ENCODE peak calls at places on chromosomes 11 and 22, in seven cellular contexts. One of them, this sample, is unnamed.

GRCh38 chr11:61599968-61600710 is 19.3 kb upstream of the SYT7 start:
- DNase-seq in fibroblast of pulmonary artery: no peak
- DNase-seq in ovary: no peak
- DNase-seq in A549: no peak
- DNase-seq in fibroblast of lung: no peak
- DNase-seq in A673: no peak
- DNase-seq in left ventricle myocardium inferior: no peak
- DNase-seq in this sample: no peak

GRCh38 chr11:70423523-70424505 is 25.5 kb downstream of the CTTN start:
- DNase-seq in fibroblast of pulmonary artery: peak
- DNase-seq in ovary: no peak
- DNase-seq in A549: peak
- DNase-seq in fibroblast of lung: peak
- DNase-seq in A673: no peak
- DNase-seq in left ventricle myocardium inferior: no peak
- DNase-seq in this sample: peak

GRCh38 chr22:17303840-17304779 is 65.2 kb upstream of the CECR2 start:
- DNase-seq in fibroblast of pulmonary artery: no peak
- DNase-seq in ovary: no peak
- DNase-seq in A549: no peak
- DNase-seq in fibroblast of lung: no peak
- DNase-seq in A673: no peak
- DNase-seq in left ventricle myocardium inferior: no peak
- DNase-seq in this sample: no peak

GRCh38 chr11:91796999-91797398 is 427.6 kb upstream of the FAT3 start:
- DNase-seq in fibroblast of pulmonary artery: no peak
- DNase-seq in ovary: no peak
- DNase-seq in A549: peak
- DNase-seq in fibroblast of lung: peak
- DNase-seq in A673: no peak
- DNase-seq in left ventricle myocardium inferior: no peak
- DNase-seq in this sample: no peak

GRCh38 chr11:108549319-108549885 is 44.2 kb downstream of the EXPH5 start:
- DNase-seq in fibroblast of pulmonary artery: no peak
- DNase-seq in ovary: no peak
- DNase-seq in A549: no peak
- DNase-seq in fibroblast of lung: no peak
- DNase-seq in A673: no peak
- DNase-seq in left ventricle myocardium inferior: no peak
- DNase-seq in this sample: no peak

GRCh38 chr11:35040221-35040942 is 98.6 kb upstream of the CD44 start:
- DNase-seq in fibroblast of pulmonary artery: peak
- DNase-seq in ovary: no peak
- DNase-seq in A549: peak
- DNase-seq in fibroblast of lung: peak
- DNase-seq in A673: no peak
- DNase-seq in left ventricle myocardium inferior: no peak
- DNase-seq in this sample: peak

GRCh38 chr11:27178859-27179258 is 138.2 kb downstream of the BBOX1 start:
- DNase-seq in fibroblast of pulmonary artery: no peak
- DNase-seq in ovary: no peak
- DNase-seq in A549: no peak
- DNase-seq in fibroblast of lung: no peak
- DNase-seq in A673: no peak
- DNase-seq in left ventricle myocardium inferior: no peak
- DNase-seq in this sample: no peak

GRCh38 chr22:40613025-40613424 is 23.5 kb downstream of the MRTFA start:
- DNase-seq in fibroblast of pulmonary artery: no peak
- DNase-seq in ovary: no peak
- DNase-seq in A549: no peak
- DNase-seq in fibroblast of lung: no peak
- DNase-seq in A673: no peak
- DNase-seq in left ventricle myocardium inferior: no peak
- DNase-seq in this sample: no peak

GRCh38 chr11:116312560-116313340 is 460.0 kb downstream of the BUD13 start:
- DNase-seq in fibroblast of pulmonary artery: peak
- DNase-seq in ovary: peak
- DNase-seq in A549: peak
- DNase-seq in fibroblast of lung: peak
- DNase-seq in A673: no peak
- DNase-seq in left ventricle myocardium inferior: peak
- DNase-seq in this sample: peak

GRCh38 chr11:128146926-128147605 is 440.3 kb downstream of the ETS1 start:
- DNase-seq in fibroblast of pulmonary artery: no peak
- DNase-seq in ovary: no peak
- DNase-seq in A549: no peak
- DNase-seq in fibroblast of lung: peak
- DNase-seq in A673: no peak
- DNase-seq in left ventricle myocardium inferior: no peak
- DNase-seq in this sample: no peak

GRCh38 chr22:26892401-26893033 is 235.1 kb downstream of the MIAT start:
- DNase-seq in fibroblast of pulmonary artery: no peak
- DNase-seq in ovary: peak
- DNase-seq in A549: peak
- DNase-seq in fibroblast of lung: no peak
- DNase-seq in A673: peak
- DNase-seq in left ventricle myocardium inferior: no peak
- DNase-seq in this sample: no peak

GRCh38 chr22:35899736-35900135 is 128.9 kb downstream of the RBFOX2 start:
- DNase-seq in fibroblast of pulmonary artery: peak
- DNase-seq in ovary: no peak
- DNase-seq in A549: no peak
- DNase-seq in fibroblast of lung: no peak
- DNase-seq in A673: no peak
- DNase-seq in left ventricle myocardium inferior: no peak
- DNase-seq in this sample: no peak

GRCh38 chr11:128315933-128316332 is 271.4 kb downstream of the ETS1 start:
- DNase-seq in fibroblast of pulmonary artery: no peak
- DNase-seq in ovary: no peak
- DNase-seq in A549: no peak
- DNase-seq in fibroblast of lung: no peak
- DNase-seq in A673: no peak
- DNase-seq in left ventricle myocardium inferior: no peak
- DNase-seq in this sample: no peak

GRCh38 chr11:15148181-15148580 is 33.5 kb downstream of the INSC start:
- DNase-seq in fibroblast of pulmonary artery: no peak
- DNase-seq in ovary: no peak
- DNase-seq in A549: no peak
- DNase-seq in fibroblast of lung: no peak
- DNase-seq in A673: no peak
- DNase-seq in left ventricle myocardium inferior: no peak
- DNase-seq in this sample: peak

GRCh38 chr11:74397531-74398243 is 546 bp downstream of the PGM2L1 start:
- DNase-seq in fibroblast of pulmonary artery: no peak
- DNase-seq in ovary: no peak
- DNase-seq in A549: peak
- DNase-seq in fibroblast of lung: no peak
- DNase-seq in A673: peak
- DNase-seq in left ventricle myocardium inferior: no peak
- DNase-seq in this sample: peak

GRCh38 chr11:134069426-134069921 is 602 bp downstream of the JAM3 start:
- DNase-seq in fibroblast of pulmonary artery: peak
- DNase-seq in ovary: peak
- DNase-seq in A549: no peak
- DNase-seq in fibroblast of lung: no peak
- DNase-seq in A673: no peak
- DNase-seq in left ventricle myocardium inferior: no peak
- DNase-seq in this sample: peak

GRCh38 chr11:57430946-57431345 is 4.0 kb upstream of the SLC43A3 start:
- DNase-seq in fibroblast of pulmonary artery: no peak
- DNase-seq in ovary: no peak
- DNase-seq in A549: no peak
- DNase-seq in fibroblast of lung: no peak
- DNase-seq in A673: no peak
- DNase-seq in left ventricle myocardium inferior: no peak
- DNase-seq in this sample: no peak

GRCh38 chr11:114080769-114081168 is 21.3 kb downstream of the ZBTB16 start:
- DNase-seq in fibroblast of pulmonary artery: no peak
- DNase-seq in ovary: no peak
- DNase-seq in A549: no peak
- DNase-seq in fibroblast of lung: no peak
- DNase-seq in A673: no peak
- DNase-seq in left ventricle myocardium inferior: no peak
- DNase-seq in this sample: no peak

GRCh38 chr11:34266987-34267386 is 90.8 kb downstream of the ABTB2 start:
- DNase-seq in fibroblast of pulmonary artery: peak
- DNase-seq in ovary: no peak
- DNase-seq in A549: no peak
- DNase-seq in fibroblast of lung: no peak
- DNase-seq in A673: peak
- DNase-seq in left ventricle myocardium inferior: peak
- DNase-seq in this sample: no peak

DNA sequence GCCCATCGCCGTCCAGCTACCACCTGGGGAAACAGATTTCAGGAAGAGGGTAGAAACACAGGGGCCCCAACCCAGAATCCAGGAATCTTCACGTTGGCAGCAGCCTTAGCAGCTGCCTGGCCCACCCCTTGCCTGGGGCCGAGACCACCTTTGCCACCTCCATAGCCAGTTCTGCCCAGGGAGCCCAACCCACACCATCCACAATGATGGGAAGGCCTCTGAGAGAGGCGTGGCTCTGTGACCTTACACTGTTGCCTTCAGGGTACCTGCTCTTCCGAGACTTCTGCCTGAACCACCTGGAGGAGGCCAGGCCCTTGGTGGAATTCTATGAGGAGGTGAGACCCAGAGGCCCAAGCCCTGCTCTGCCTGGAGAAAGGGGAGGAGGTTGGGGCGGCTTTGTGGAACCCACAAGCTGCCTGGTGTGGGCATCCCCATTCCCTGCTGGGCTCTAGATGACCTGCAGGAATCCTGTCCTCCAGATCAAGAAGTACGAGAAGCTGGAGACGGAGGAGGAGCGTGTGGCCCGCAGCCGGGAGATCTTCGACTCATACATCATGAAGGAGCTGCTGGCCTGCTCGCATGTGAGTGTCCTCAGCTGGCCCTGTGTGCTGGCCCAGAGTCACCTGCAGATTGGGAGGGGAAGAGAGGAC is 10.0 kb upstream of the ANKRD13D start:
- DNase-seq in fibroblast of pulmonary artery: no peak
- DNase-seq in ovary: peak
- DNase-seq in A549: no peak
- DNase-seq in fibroblast of lung: no peak
- DNase-seq in A673: no peak
- DNase-seq in left ventricle myocardium inferior: no peak
- DNase-seq in this sample: no peak
- H3K4me3 ChIP-seq in fibroblast of pulmonary artery: no peak
- H3K4me3 ChIP-seq in ovary: no peak
- H3K4me3 ChIP-seq in A549: no peak
- H3K4me3 ChIP-seq in fibroblast of lung: no peak
- H3K4me3 ChIP-seq in A673: no peak
- H3K4me3 ChIP-seq in left ventricle myocardium inferior: no peak
- H3K4me3 ChIP-seq in this sample: no peak

DNA sequence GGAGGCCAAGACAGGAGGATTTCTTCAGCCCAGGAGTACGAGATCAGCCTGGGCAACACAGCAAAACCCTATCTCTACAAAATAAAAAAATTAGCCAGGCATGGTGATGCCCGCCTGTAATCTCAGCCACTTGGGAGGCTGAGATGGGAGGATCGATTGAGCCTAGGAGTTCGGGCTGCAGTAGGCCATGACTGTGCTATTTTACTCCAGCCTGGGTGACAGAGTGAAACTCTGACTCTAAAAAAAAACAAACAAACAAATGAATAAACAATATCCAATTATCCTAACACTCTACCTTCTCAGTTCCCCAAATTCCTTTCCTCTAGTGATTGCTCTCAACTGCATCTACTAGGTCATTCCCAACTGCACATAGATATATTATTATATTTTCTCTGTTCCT is 5.4 kb downstream of the NUP160 start:
- DNase-seq in fibroblast of pulmonary artery: no peak
- DNase-seq in ovary: no peak
- DNase-seq in A549: no peak
- DNase-seq in fibroblast of lung: no peak
- DNase-seq in A673: no peak
- DNase-seq in left ventricle myocardium inferior: no peak
- DNase-seq in this sample: no peak
- TF ChIP-seq CTCF in fibroblast of pulmonary artery: no peak
- TF ChIP-seq CTCF in ovary: no peak
- TF ChIP-seq CTCF in A549: no peak
- TF ChIP-seq CTCF in fibroblast of lung: no peak
- TF ChIP-seq CTCF in A673: no peak
- TF ChIP-seq CTCF in left ventricle myocardium inferior: no peak
- TF ChIP-seq CTCF in this sample: no peak

DNA sequence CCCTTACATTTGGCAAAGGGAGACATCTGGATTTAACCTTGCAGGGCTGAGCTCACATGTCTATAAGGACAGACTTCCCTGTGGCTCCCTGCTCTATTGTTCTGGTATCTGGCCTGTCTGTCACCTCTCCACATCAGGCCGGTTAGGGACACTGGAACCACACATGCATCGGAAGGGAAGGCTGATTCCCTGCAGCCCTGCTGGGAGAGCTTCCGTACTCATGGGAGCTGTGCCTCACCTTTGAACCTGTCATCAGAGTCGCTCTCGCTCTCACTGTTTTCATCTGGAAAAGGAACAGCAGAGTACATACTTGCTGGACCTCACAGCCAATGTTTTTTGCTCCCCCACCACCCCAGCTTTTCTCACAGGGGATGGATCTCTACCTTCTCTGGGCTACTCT is 31.2 kb downstream of the RPL27A start:
- DNase-seq in fibroblast of pulmonary artery: no peak
- DNase-seq in ovary: no peak
- DNase-seq in A549: no peak
- DNase-seq in fibroblast of lung: no peak
- DNase-seq in A673: no peak
- DNase-seq in left ventricle myocardium inferior: no peak
- DNase-seq in this sample: no peak
- H3K4me3 ChIP-seq in fibroblast of pulmonary artery: no peak
- H3K4me3 ChIP-seq in ovary: no peak
- H3K4me3 ChIP-seq in A549: no peak
- H3K4me3 ChIP-seq in fibroblast of lung: no peak
- H3K4me3 ChIP-seq in A673: no peak
- H3K4me3 ChIP-seq in left ventricle myocardium inferior: no peak
- H3K4me3 ChIP-seq in this sample: no peak

GRCh38 chr11:75449776-75450175 is 16.8 kb upstream of the KLHL35 start:
- DNase-seq in fibroblast of pulmonary artery: no peak
- DNase-seq in ovary: no peak
- DNase-seq in A549: no peak
- DNase-seq in fibroblast of lung: no peak
- DNase-seq in A673: no peak
- DNase-seq in left ventricle myocardium inferior: no peak
- DNase-seq in this sample: no peak

GRCh38 chr11:75449271-75449670 is 16.3 kb upstream of the KLHL35 start:
- DNase-seq in fibroblast of pulmonary artery: no peak
- DNase-seq in ovary: no peak
- DNase-seq in A549: no peak
- DNase-seq in fibroblast of lung: no peak
- DNase-seq in A673: no peak
- DNase-seq in left ventricle myocardium inferior: no peak
- DNase-seq in this sample: no peak

GRCh38 chr11:75453916-75454655 is 21.1 kb upstream of the KLHL35 start:
- DNase-seq in fibroblast of pulmonary artery: peak
- DNase-seq in ovary: no peak
- DNase-seq in A549: no peak
- DNase-seq in fibroblast of lung: peak
- DNase-seq in A673: no peak
- DNase-seq in left ventricle myocardium inferior: no peak
- DNase-seq in this sample: peak

GRCh38 chr11:75450236-75450635 is 17.2 kb upstream of the KLHL35 start:
- DNase-seq in fibroblast of pulmonary artery: no peak
- DNase-seq in ovary: no peak
- DNase-seq in A549: no peak
- DNase-seq in fibroblast of lung: no peak
- DNase-seq in A673: no peak
- DNase-seq in left ventricle myocardium inferior: no peak
- DNase-seq in this sample: no peak

GRCh38 chr11:75450826-75451783 is 18.1 kb upstream of the KLHL35 start:
- DNase-seq in fibroblast of pulmonary artery: no peak
- DNase-seq in ovary: no peak
- DNase-seq in A549: no peak
- DNase-seq in fibroblast of lung: no peak
- DNase-seq in A673: peak
- DNase-seq in left ventricle myocardium inferior: no peak
- DNase-seq in this sample: no peak
- TF ChIP-seq CTCF in fibroblast of pulmonary artery: peak
- TF ChIP-seq CTCF in ovary: no peak
- TF ChIP-seq CTCF in A549: peak
- TF ChIP-seq CTCF in fibroblast of lung: peak
- TF ChIP-seq CTCF in A673: peak
- TF ChIP-seq CTCF in left ventricle myocardium inferior: peak
- TF ChIP-seq CTCF in this sample: peak

This sample was measured in astrocyte of the spinal cord.